ENCODE peak calls at places on chromosomes 16 and 17, in four cellular contexts. Z is fibroblast of lung, N is tibial nerve, P is RWPE2. W is an unnamed sample.

GRCh38 chr17:40180694-40181093 is 3.4 kb downstream of the RAPGEFL1 start:
- DNase-seq in Z (no peak), N (no peak), P (no peak), W (no peak)

GRCh38 chr16:11604783-11605563 is 18.3 kb upstream of the LITAF start:
- DNase-seq in Z (no peak), N (no peak), P (no peak), W (no peak)

GRCh38 chr16:73020409-73020884 is 27.5 kb downstream of the ZFHX3 start:
- DNase-seq in Z (peak; percentile 96), N (peak; percentile 77), P (peak; percentile 81), W (no peak)

GRCh38 chr17:6508519-6509294 is 47.6 kb downstream of the PITPNM3 start:
- DNase-seq in Z (no peak), N (no peak), P (no peak), W (no peak)

GRCh38 chr16:67240506-67240905 is 6.8 kb downstream of the FHOD1 start:
- DNase-seq in Z (peak; percentile 59), N (no peak), P (no peak), W (no peak)

GRCh38 chr17:17221329-17221728 is 15.2 kb upstream of the PLD6 start:
- DNase-seq in Z (no peak), N (no peak), P (no peak), W (no peak)

GRCh38 chr16:87288753-87289362 is 28.3 kb downstream of the C16orf95 start:
- DNase-seq in Z (peak; percentile 79), N (no peak), P (no peak), W (no peak)

GRCh38 chr16:4339909-4340308 is 11.2 kb downstream of the PAM16 start:
- DNase-seq in Z (no peak), N (no peak), P (no peak), W (no peak)

GRCh38 chr16:85391769-85392583 is 221.1 kb upstream of the GSE1 start:
- DNase-seq in Z (no peak), N (peak; percentile 12), P (peak; percentile 46), W (no peak)
- H3K4me1 ChIP-seq in Z (peaks cover 37% of the 10 kb centered on the region), N (peaks cover 44% of the 10 kb centered on the region), P (peaks cover 38% of the 10 kb centered on the region), W (no peaks in the 10 kb centered on the region)

DNA sequence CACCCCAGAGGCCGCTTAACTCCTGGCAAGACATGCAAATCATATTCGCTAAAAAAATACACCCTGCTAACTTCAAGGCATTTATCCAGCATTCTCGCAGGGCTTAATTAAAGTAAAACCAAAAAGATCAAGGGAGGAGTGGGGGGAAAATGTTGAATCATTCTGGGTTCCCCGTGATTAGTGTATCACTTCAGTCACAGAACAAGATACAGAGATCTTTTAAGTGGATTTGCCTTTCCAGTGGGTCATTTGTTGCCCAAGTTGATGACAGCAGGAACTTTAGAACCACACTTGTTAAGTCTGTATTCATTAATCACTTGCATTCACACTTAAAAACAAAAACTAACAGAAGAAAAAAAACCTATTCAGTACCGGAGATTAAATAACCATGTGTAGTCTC is 17.3 kb downstream of the CRYBA1 start:
- DNase-seq in Z (no peak), N (no peak), P (no peak), W (no peak)
- H3K36me3 ChIP-seq in Z (peaks cover 7% of the 10 kb centered on the region), N (no peaks in the 10 kb centered on the region), P (peaks cover 95% of the 10 kb centered on the region), W (peaks cover 36% of the 10 kb centered on the region)

DNA sequence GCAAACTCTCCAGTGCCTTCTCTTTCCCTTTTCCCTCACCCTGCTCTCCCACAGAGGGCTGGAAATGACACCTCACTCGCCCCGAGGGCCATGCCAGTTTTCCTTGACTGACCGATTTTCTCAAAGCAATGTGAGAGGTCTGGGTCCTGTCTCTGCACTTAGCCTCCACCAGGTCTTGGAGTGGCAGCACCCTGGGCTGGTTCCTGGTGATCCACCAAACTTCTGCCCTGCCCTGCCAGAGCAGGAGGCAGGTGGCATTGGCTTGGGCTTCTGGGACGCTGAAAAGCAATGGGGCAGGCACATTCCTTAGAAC is 97.5 kb downstream of the RAB11FIP4 start:
- DNase-seq in Z (no peak), N (no peak), P (no peak), W (no peak)
- H3K4me3 ChIP-seq in Z (no peak overlapping the region), N (peak overlapping the region; percentile 76), P (peak overlapping the region; percentile 85), W (peak overlapping the region; percentile 73)

DNA sequence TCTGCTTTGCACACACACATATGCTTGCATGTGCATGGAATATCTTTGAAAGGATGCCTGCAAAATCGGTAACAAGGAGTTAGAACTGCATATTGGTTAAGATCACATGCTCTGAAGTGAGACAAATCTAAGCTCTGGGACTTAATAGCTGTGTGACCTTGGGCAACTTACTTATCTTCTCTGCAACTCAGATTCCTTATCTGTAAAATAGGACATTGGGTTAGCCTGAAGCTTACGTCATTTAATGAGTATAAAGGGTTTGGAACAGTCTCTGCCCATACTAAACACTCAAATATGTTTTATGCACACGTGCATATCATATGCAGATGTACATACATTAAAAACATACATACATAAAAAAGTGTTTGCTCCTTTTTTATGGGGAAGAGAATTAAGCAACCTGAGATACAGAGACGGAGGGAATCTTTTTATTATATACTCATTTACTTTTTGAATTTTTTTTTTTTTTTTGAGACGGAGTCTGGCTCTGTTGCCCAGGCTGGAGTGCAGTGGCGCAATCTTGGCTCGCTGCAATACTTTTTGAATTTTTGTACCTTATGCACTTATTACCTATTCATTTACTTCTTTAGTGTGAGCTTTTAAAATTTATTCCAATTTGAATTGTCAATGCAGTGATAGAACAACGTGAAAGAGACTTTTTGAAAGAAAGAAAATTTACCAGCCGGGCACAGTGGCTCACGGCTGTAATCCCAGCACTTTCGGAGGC is 206.2 kb downstream of the CCDC182 start:
- DNase-seq in Z (no peak), N (no peak), P (no peak), W (no peak)
- H3K4me1 ChIP-seq in Z (no peaks in the 10 kb centered on the region), N (peaks cover 5% of the 10 kb centered on the region), P (no peaks in the 10 kb centered on the region), W (peaks cover 6% of the 10 kb centered on the region)